ENCODE peak calls at places on chromosomes 16 and 17, in eight cellular contexts. X is AG09309, C is DND-41, F is tibial nerve, K is cardiac fibroblast, I is ascending aorta, W is BJ, M is left ventricle myocardium inferior. P is an unnamed sample.

GRCh38 chr17:77905266-77905665 is 53.2 kb upstream of the TNRC6C start:
- DNase-seq in X (no peak), C (no peak), F (no peak), K (no peak), I (no peak), W (no peak), M (no peak), P (no peak)

GRCh38 chr16:85475233-85475632 is 137.9 kb upstream of the GSE1 start:
- DNase-seq in X (no peak), C (no peak), F (no peak), K (no peak), I (no peak), W (no peak), M (no peak), P (no peak)

GRCh38 chr16:25340973-25341372 is 83.3 kb upstream of the ZKSCAN2 start:
- DNase-seq in X (no peak), C (peak; percentile 10), F (no peak), K (no peak), I (no peak), W (no peak), M (no peak), P (no peak)

GRCh38 chr16:87392823-87393679 is 915 bp downstream of the MAP1LC3B start:
- DNase-seq in X (no peak), C (peak; percentile 50), F (no peak), K (peak; percentile 55), I (no peak), W (no peak), M (peak; percentile 34), P (no peak)

GRCh38 chr17:71304498-71305158 is 816.2 kb upstream of the SOX9 start:
- DNase-seq in X (no peak), C (no peak), F (no peak), K (no peak), I (no peak), W (no peak), M (no peak), P (no peak)

GRCh38 chr16:82694239-82694874 is 67.6 kb downstream of the CDH13 start:
- DNase-seq in X (peak; percentile 86), C (no peak), F (no peak), K (peak; percentile 60), I (no peak), W (peak; percentile 55), M (no peak), P (no peak)

GRCh38 chr17:31598921-31599571 is 207.6 kb downstream of the RAB11FIP4 start:
- DNase-seq in X (no peak), C (no peak), F (no peak), K (peak; percentile 42), I (no peak), W (no peak), M (no peak), P (no peak)

GRCh38 chr17:68849673-68850260 is 105.4 kb downstream of the ABCA8 start:
- DNase-seq in X (no peak), C (no peak), F (no peak), K (no peak), I (no peak), W (peak; percentile 35), M (no peak), P (no peak)

GRCh38 chr17:41894791-41895331 is 23.9 kb downstream of the ACLY start:
- DNase-seq in X (peak; percentile 91), C (no peak), F (peak; percentile 51), K (peak; percentile 71), I (no peak), W (peak; percentile 82), M (no peak), P (peak; percentile 78)

GRCh38 chr17:75827291-75828050 is 16.7 kb downstream of the UNC13D start:
- DNase-seq in X (no peak), C (peak; percentile 61), F (peak; percentile 52), K (peak; percentile 62), I (no peak), W (no peak), M (peak; percentile 76), P (no peak)

GRCh38 chr17:7484067-7484963 is at the start of gene POLR2A:
- DNase-seq in X (peak; percentile 95), C (peak; percentile 97), F (peak; percentile 95), K (peak; percentile 99), I (peak; percentile 96), W (peak; percentile 92), M (peak; percentile 99), P (peak; percentile 83)

GRCh38 chr16:15874745-15875314 is 13.6 kb downstream of the CEP20 start:
- DNase-seq in X (peak; percentile 41), C (peak; percentile 16), F (peak; percentile 61), K (peak; percentile 83), I (no peak), W (no peak), M (peak; percentile 36), P (peak; percentile 26)

GRCh38 chr17:62653831-62654829 is 26.7 kb downstream of the MRC2 start:
- DNase-seq in X (no peak), C (no peak), F (peak; percentile 43), K (peak; percentile 76), I (peak; percentile 7), W (peak; percentile 62), M (peak; percentile 87), P (no peak)

GRCh38 chr16:56608876-56609462 is 585 bp downstream of the MT2A start:
- DNase-seq in X (no peak), C (peak; percentile 33), F (no peak), K (peak; percentile 42), I (no peak), W (no peak), M (no peak), P (no peak)

GRCh38 chr16:52547001-52547833 is at the start of gene TOX3:
- DNase-seq in X (no peak), C (no peak), F (no peak), K (no peak), I (no peak), W (no peak), M (no peak), P (no peak)
- H3K4me3 ChIP-seq in X (no peak within 1 kb of the TSS), C (no peak within 1 kb of the TSS), F (peak within 1 kb of the TSS; percentile 7), K (no peak within 1 kb of the TSS), I (peak within 1 kb of the TSS; percentile 53), W (no peak within 1 kb of the TSS), M (peak within 1 kb of the TSS; percentile 58), P (peak within 1 kb of the TSS; percentile 80)

GRCh38 chr17:30236807-30237206 is 1.3 kb upstream of the SLC6A4 start:
- DNase-seq in X (no peak), C (no peak), F (peak; percentile 15), K (peak; percentile 44), I (no peak), W (no peak), M (peak; percentile 49), P (no peak)
- TF ChIP-seq CTCF in X (peak; percentile 54), C (no peak), F (no peak), K (peak; percentile 49), I (peak; percentile 51), W (peak; percentile 47), M (peak; percentile 39), P (peak; percentile 58)

DNA sequence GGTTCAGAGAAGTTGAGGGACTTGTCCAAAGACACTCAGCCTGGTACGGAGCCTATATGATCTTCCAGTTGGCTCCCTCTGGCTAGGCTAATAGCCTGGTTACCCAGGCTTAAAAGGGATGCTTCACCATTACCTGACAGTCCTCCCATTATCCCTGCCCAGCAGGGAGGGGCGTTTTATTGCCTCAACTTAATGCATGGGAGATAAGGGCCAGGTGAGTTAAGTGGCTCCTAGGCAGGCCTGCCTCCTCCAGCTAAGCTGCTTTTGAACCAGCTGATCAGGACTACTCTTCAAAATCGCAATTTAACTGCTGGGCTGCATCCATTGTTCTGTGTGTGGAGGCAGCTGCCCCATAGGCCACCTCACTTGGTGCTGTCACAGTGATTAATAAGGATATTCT is 27.9 kb downstream of the SMPD3 start:
- DNase-seq in X (no peak), C (no peak), F (no peak), K (no peak), I (no peak), W (no peak), M (no peak), P (no peak)
- H3K4me3 ChIP-seq in X (no peak overlapping the region), C (no peak overlapping the region), F (no peak overlapping the region), K (no peak overlapping the region), I (no peak overlapping the region), W (no peak overlapping the region), M (no peak overlapping the region), P (no peak overlapping the region)

GRCh38 chr17:36854982-36855381 is 82.3 kb upstream of the LHX1 start:
- DNase-seq in X (no peak), C (no peak), F (no peak), K (no peak), I (no peak), W (no peak), M (no peak), P (no peak)

GRCh38 chr17:36856921-36857381 is 80.3 kb upstream of the LHX1 start:
- DNase-seq in X (no peak), C (no peak), F (no peak), K (no peak), I (no peak), W (no peak), M (no peak), P (no peak)

GRCh38 chr17:36857698-36858097 is 79.6 kb upstream of the LHX1 start:
- DNase-seq in X (no peak), C (no peak), F (no peak), K (no peak), I (no peak), W (no peak), M (no peak), P (no peak)

GRCh38 chr17:36856169-36856568 is 81.1 kb upstream of the LHX1 start:
- DNase-seq in X (no peak), C (no peak), F (no peak), K (no peak), I (no peak), W (no peak), M (no peak), P (no peak)

DNA sequence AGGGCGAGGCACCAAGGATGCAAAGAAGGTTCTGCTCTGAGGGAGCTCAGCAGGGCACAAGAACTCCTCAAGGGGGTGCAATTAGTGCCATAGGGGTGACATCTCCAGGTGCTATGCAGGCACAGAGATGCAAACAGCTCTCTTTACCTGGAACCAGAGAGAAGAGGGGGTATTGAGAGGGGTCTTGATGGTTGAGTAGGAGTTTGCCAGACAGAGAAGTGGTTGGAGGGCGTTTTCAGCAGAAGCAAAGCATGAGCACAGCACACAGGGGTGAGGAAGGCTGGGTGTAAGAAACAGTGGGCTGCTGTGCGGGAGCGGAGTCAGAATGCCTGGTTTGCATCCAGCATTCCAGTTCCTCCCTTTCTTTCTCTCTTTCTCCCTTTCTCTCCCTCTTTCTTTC is 81.8 kb upstream of the LHX1 start:
- DNase-seq in X (no peak), C (no peak), F (no peak), K (no peak), I (no peak), W (no peak), M (no peak), P (no peak)
- TF ChIP-seq CTCF in X (no peak), C (no peak), F (no peak), K (no peak), I (no peak), W (no peak), M (no peak), P (peak; percentile 8)

DNA sequence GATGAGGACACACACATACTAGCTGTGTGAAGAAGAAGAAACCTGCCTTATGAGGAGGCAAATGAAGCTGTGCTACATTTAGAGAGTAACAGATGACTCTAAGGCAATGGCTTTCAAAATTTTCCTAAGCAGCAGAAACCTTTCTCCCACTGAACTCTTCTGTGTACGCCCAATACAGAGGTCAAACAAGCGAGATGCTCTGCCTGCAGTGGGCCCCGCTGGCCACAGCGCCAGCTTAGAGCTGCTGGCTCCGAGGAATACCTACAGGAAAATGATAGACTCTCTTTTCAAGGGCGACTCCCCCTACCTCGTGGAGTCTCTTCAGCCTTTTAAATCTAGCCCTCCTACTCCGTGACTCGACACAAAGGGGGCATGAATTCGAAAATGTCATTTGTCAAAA is 39.2 kb downstream of the GNA13 start:
- DNase-seq in X (no peak), C (no peak), F (no peak), K (no peak), I (no peak), W (no peak), M (no peak), P (no peak)
- H3K4me3 ChIP-seq in X (no peak overlapping the region), C (no peak overlapping the region), F (no peak overlapping the region), K (no peak overlapping the region), I (no peak overlapping the region), W (no peak overlapping the region), M (no peak overlapping the region), P (no peak overlapping the region)

GRCh38 chr16:27223226-27223610 is 19.9 kb downstream of the KDM8 start:
- DNase-seq in X (no peak), C (no peak), F (no peak), K (no peak), I (no peak), W (no peak), M (no peak), P (no peak)
- TF ChIP-seq CTCF in X (peak; percentile 7), C (peak; percentile 38), F (no peak), K (peak; percentile 8), I (no peak), W (no peak), M (peak; percentile 24), P (peak; percentile 24)

P was measured in epithelial cell of proximal tubule.